ENCODE peak calls at places on chromosomes 16 and 17, in four cellular contexts. T, Z, J and B are unnamed samples.

GRCh38 chr16:84599528-84600202 is 18.2 kb downstream of the COTL1 start:
- DNase-seq in T (peak), Z (peak), J (peak), B (peak)

GRCh38 chr17:64993867-64994266 is 62.7 kb downstream of the GNA13 start:
- DNase-seq in Z (no peak), J (no peak), T (no peak), B (no peak)

GRCh38 chr17:17328251-17328650 is 25.1 kb downstream of the NT5M start:
- DNase-seq in J (no peak), Z (no peak), T (no peak), B (no peak)

GRCh38 chr17:14771543-14771942 is 470.7 kb downstream of the HS3ST3B1 start:
- DNase-seq in T (no peak), Z (no peak), J (no peak), B (no peak)

GRCh38 chr17:28953444-28954118 is 2.3 kb upstream of the PHF12 start:
- DNase-seq in T (peak), Z (peak), J (peak), B (peak)

GRCh38 chr16:58087209-58087913 is 41.8 kb downstream of the CFAP20 start:
- DNase-seq in T (no peak), J (no peak), Z (no peak), B (no peak)

GRCh38 chr17:30956764-30957374 is 14.0 kb upstream of the RNF135 start:
- DNase-seq in Z (peak), J (no peak), T (no peak), B (no peak)

GRCh38 chr16:630024-630814 is 566 bp upstream of the WFIKKN1 start:
- DNase-seq in J (no peak), T (no peak), Z (no peak), B (no peak)

GRCh38 chr17:59527325-59527917 is 38.0 kb upstream of the DHX40 start:
- DNase-seq in T (no peak), J (no peak), Z (no peak), B (no peak)

GRCh38 chr17:50153650-50154575 is 3.4 kb upstream of the PPP1R9B start:
- DNase-seq in T (no peak), J (peak), Z (peak), B (no peak)

GRCh38 chr17:49000943-49001342 is 3.8 kb downstream of the IGF2BP1 start:
- DNase-seq in Z (no peak), T (no peak), J (no peak), B (no peak)

GRCh38 chr17:13797863-13798262 is 196.1 kb upstream of the HS3ST3A1 start:
- DNase-seq in J (no peak), Z (no peak), T (no peak), B (no peak)

GRCh38 chr17:11935734-11936406 is 61.4 kb downstream of the ZNF18 start:
- DNase-seq in T (no peak), J (no peak), Z (peak), B (peak)

GRCh38 chr17:58335779-58336455 is 7.3 kb upstream of the TSPOAP1 start:
- DNase-seq in Z (no peak), T (no peak), J (no peak), B (no peak)

GRCh38 chr16:64700628-64701027 is 421.2 kb downstream of the CDH11 start:
- DNase-seq in J (no peak), T (no peak), Z (no peak), B (no peak)

GRCh38 chr17:17455173-17455572 is 21.6 kb upstream of the MED9 start:
- DNase-seq in J (no peak), Z (no peak), T (no peak), B (no peak)

GRCh38 chr17:73308017-73308823 is 3.6 kb downstream of the CDC42EP4 start:
- DNase-seq in J (peak), T (no peak), Z (peak), B (peak)

GRCh38 chr16:5504028-5504758 is 406.6 kb upstream of the EEF2KMT start:
- DNase-seq in Z (no peak), T (no peak), J (no peak), B (no peak)

GRCh38 chr16:51697454-51697853 is 546.4 kb upstream of the SALL1 start:
- DNase-seq in T (no peak), J (no peak), Z (no peak), B (no peak)

GRCh38 chr16:354286-354881 is 1.9 kb upstream of the AXIN1 start:
- DNase-seq in Z (no peak), T (no peak), J (no peak), B (no peak)

GRCh38 chr16:66166451-66166850 is 200.0 kb upstream of the CDH5 start:
- DNase-seq in J (no peak), T (no peak), Z (peak), B (no peak)

GRCh38 chr16:19898924-19899604 is 14.4 kb upstream of the GPRC5B start:
- DNase-seq in J (peak), T (peak), Z (peak), B (peak)

GRCh38 chr17:61555127-61555531 is 35.9 kb downstream of the NACA2 start:
- DNase-seq in T (no peak), Z (no peak), J (no peak), B (no peak)

GRCh38 chr17:82960419-82961271 is 118.8 kb upstream of the METRNL start:
- DNase-seq in J (no peak), Z (no peak), T (no peak), B (no peak)

GRCh38 chr17:17171991-17172939 is 33.9 kb downstream of the PLD6 start:
- DNase-seq in J (no peak), Z (no peak), T (no peak), B (no peak)

GRCh38 chr16:75256059-75256870 is 4.8 kb upstream of the BCAR1 start:
- DNase-seq in Z (no peak), T (no peak), J (peak), B (no peak)

GRCh38 chr16:57508084-57508425 is 21.8 kb upstream of the DOK4 start:
- DNase-seq in J (no peak), T (no peak), Z (no peak), B (no peak)

GRCh38 chr17:61211233-61211632 is 188.4 kb upstream of the TBX2 start:
- DNase-seq in T (no peak), Z (no peak), J (no peak), B (no peak)

GRCh38 chr16:54542805-54543504 is 256.4 kb upstream of the IRX3 start:
- DNase-seq in J (no peak), Z (no peak), T (no peak), B (no peak)

GRCh38 chr17:9814337-9814945 is 7.4 kb downstream of the GSG1L2 start:
- DNase-seq in T (no peak), Z (no peak), J (no peak), B (no peak)

GRCh38 chr16:81279375-81279774 is 35.4 kb upstream of the GAN start:
- DNase-seq in Z (peak), T (no peak), J (no peak), B (no peak)

GRCh38 chr17:6474906-6475305 is 30.7 kb downstream of the PIMREG start:
- DNase-seq in Z (no peak), J (no peak), T (no peak), B (no peak)

GRCh38 chr16:47260496-47260895 is 116.8 kb upstream of the NETO2 start:
- DNase-seq in Z (no peak), J (no peak), T (no peak), B (no peak)

GRCh38 chr17:47663997-47664941 is 14.6 kb downstream of the KPNB1 start:
- DNase-seq in T (peak), Z (peak), J (peak), B (no peak)

GRCh38 chr17:30347488-30347887 is 13.6 kb upstream of the TMIGD1 start:
- DNase-seq in J (no peak), Z (no peak), T (no peak), B (no peak)

GRCh38 chr17:64069143-64069542 is 48.7 kb upstream of the ICAM2 start:
- DNase-seq in Z (no peak), J (no peak), T (no peak), B (no peak)

GRCh38 chr16:6009151-6009550 is 911.6 kb upstream of the EEF2KMT start:
- DNase-seq in T (no peak), J (no peak), Z (no peak), B (no peak)

GRCh38 chr17:75900691-75901533 is 3.8 kb downstream of the MRPL38 start:
- DNase-seq in J (no peak), Z (no peak), T (no peak), B (no peak)

DNA sequence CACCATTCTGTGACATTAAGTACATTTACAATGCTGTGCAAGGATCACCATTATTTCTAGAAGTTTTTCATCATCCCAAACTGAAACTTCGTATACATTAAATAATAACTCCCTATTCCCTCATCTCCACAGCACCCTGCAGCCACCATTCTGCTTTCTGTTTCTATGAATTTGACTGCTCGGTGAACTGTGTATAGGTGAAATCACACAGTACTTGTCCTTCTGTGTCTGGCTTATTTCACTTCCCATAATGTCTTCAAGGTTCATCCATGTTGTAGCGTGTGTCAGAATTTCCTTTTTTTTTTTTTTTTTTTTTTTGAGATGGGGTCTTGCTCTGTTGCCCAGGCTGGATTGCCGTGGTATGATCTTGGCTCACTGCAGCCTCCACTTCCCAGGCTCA is 20.4 kb downstream of the RAP1GAP2 start:
- DNase-seq in Z (no peak), T (no peak), J (no peak), B (no peak)
- TF ChIP-seq CTCF in Z (no peak), T (no peak), J (no peak), B (no peak)

GRCh38 chr16:23877107-23878070 is 41.6 kb downstream of the PRKCB start:
- DNase-seq in T (no peak), Z (no peak), J (no peak), B (no peak)
- TF ChIP-seq CTCF in T (peak), Z (no peak), J (no peak), B (no peak)

GRCh38 chr16:85879975-85880831 is 18.8 kb upstream of the IRF8 start:
- DNase-seq in T (no peak), Z (no peak), J (no peak), B (no peak)
- TF ChIP-seq CTCF in T (no peak), Z (no peak), J (no peak), B (no peak)

GRCh38 chr17:7528842-7529241 is 20.0 kb upstream of the TNFSF12 start:
- DNase-seq in T (no peak), J (no peak), Z (no peak), B (no peak)

GRCh38 chr17:7523033-7523432 is 25.8 kb upstream of the TNFSF12 start:
- DNase-seq in T (no peak), Z (peak), J (no peak), B (no peak)
- TF ChIP-seq CTCF in T (peak), Z (peak), J (peak), B (peak)

GRCh38 chr17:44222112-44222869 is 2.8 kb upstream of the UBTF start:
- DNase-seq in J (peak), Z (peak), T (peak), B (peak)
- TF ChIP-seq CTCF in J (no peak), Z (no peak), T (peak), B (no peak)

DNA sequence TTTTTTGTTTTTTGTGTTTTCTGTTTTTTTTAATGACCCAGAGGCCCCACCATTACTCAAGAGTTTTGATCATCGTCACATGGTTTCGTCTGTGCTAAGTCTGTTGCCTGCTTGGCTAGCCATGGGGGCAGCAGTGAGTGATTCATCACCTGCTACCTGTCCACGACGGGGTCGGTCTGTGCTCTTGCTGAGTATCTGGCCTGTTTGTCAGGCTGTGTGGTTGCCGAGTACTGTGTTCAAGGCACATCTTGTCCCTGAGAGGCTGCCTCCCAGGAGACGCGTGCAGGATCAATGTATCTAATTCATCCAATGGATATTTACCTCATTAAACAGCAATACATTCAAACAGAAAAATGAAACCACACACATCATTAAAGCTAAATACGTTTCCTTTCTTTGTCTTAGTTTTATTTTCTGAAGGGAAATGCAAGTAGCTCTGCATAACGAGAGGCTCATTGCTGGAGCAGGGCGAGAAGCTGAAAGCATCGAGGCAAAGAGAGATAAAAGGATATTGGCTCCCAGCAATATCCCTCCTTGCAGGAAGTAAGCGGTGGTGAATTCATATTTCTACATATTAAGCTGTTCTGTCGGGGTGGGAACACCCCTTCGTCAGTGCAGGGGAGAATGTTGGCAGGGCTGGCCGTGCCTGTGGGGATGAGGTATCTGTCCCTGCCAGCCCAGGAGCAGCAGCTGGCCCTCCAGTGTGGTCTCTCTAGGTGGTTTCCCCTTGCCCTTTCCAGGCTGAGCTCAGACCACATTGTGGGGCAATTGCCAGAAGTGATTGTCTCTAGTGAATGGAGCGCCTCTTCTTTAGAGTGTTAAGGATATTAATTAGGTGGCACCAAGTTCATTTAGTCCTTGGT is 166.2 kb upstream of the ASIC2 start:
- DNase-seq in Z (no peak), T (peak), J (no peak), B (no peak)
- TF ChIP-seq CTCF in Z (no peak), T (no peak), J (no peak), B (no peak)